ENCODE peak calls at places on chromosomes 6 and 20, in nine cellular contexts. One of them, this sample, is unnamed.

GRCh38 chr20:364905-365794 is 15.4 kb upstream of the TRIB3 start:
- DNase-seq in PC-9: peak
- DNase-seq in body of pancreas: no peak
- DNase-seq in heart right ventricle: no peak
- DNase-seq in fibroblast of mammary gland: peak
- DNase-seq in spleen: no peak
- DNase-seq in adrenal gland: peak
- DNase-seq in lower lobe of right lung: no peak
- DNase-seq in brain microvascular endothelial cell: peak
- DNase-seq in this sample: no peak

GRCh38 chr6:111776236-111777189 is 96.7 kb downstream of the FYN start:
- DNase-seq in heart right ventricle: no peak
- DNase-seq in fibroblast of mammary gland: no peak
- DNase-seq in brain microvascular endothelial cell: no peak
- DNase-seq in adrenal gland: no peak
- DNase-seq in PC-9: no peak
- DNase-seq in lower lobe of right lung: no peak
- DNase-seq in spleen: no peak
- DNase-seq in body of pancreas: no peak
- DNase-seq in this sample: peak

GRCh38 chr6:142913511-142914047 is 31.4 kb downstream of the HIVEP2 start:
- DNase-seq in body of pancreas: no peak
- DNase-seq in heart right ventricle: no peak
- DNase-seq in adrenal gland: no peak
- DNase-seq in lower lobe of right lung: no peak
- DNase-seq in fibroblast of mammary gland: no peak
- DNase-seq in spleen: peak
- DNase-seq in brain microvascular endothelial cell: no peak
- DNase-seq in PC-9: no peak
- DNase-seq in this sample: no peak

GRCh38 chr6:117506180-117506835 is 23.8 kb downstream of the DCBLD1 start:
- DNase-seq in PC-9: no peak
- DNase-seq in lower lobe of right lung: no peak
- DNase-seq in fibroblast of mammary gland: peak
- DNase-seq in adrenal gland: no peak
- DNase-seq in body of pancreas: no peak
- DNase-seq in spleen: no peak
- DNase-seq in heart right ventricle: no peak
- DNase-seq in brain microvascular endothelial cell: peak
- DNase-seq in this sample: peak

GRCh38 chr6:160933256-160933655 is 58.3 kb upstream of the MAP3K4 start:
- DNase-seq in PC-9: no peak
- DNase-seq in fibroblast of mammary gland: no peak
- DNase-seq in brain microvascular endothelial cell: no peak
- DNase-seq in spleen: no peak
- DNase-seq in heart right ventricle: no peak
- DNase-seq in body of pancreas: no peak
- DNase-seq in adrenal gland: no peak
- DNase-seq in lower lobe of right lung: no peak
- DNase-seq in this sample: no peak

GRCh38 chr6:93889713-93890112 is 470.4 kb upstream of the EPHA7 start:
- DNase-seq in body of pancreas: no peak
- DNase-seq in spleen: no peak
- DNase-seq in heart right ventricle: no peak
- DNase-seq in fibroblast of mammary gland: no peak
- DNase-seq in adrenal gland: no peak
- DNase-seq in brain microvascular endothelial cell: no peak
- DNase-seq in PC-9: no peak
- DNase-seq in lower lobe of right lung: no peak
- DNase-seq in this sample: no peak

GRCh38 chr6:75130784-75131183 is 75.1 kb downstream of the COL12A1 start:
- DNase-seq in adrenal gland: no peak
- DNase-seq in PC-9: no peak
- DNase-seq in spleen: no peak
- DNase-seq in brain microvascular endothelial cell: no peak
- DNase-seq in lower lobe of right lung: no peak
- DNase-seq in body of pancreas: no peak
- DNase-seq in fibroblast of mammary gland: peak
- DNase-seq in heart right ventricle: no peak
- DNase-seq in this sample: peak

GRCh38 chr20:63279931-63280330 is 7.3 kb downstream of the ARFGAP1 start:
- DNase-seq in PC-9: no peak
- DNase-seq in spleen: no peak
- DNase-seq in fibroblast of mammary gland: no peak
- DNase-seq in brain microvascular endothelial cell: no peak
- DNase-seq in lower lobe of right lung: no peak
- DNase-seq in body of pancreas: no peak
- DNase-seq in adrenal gland: no peak
- DNase-seq in heart right ventricle: no peak
- DNase-seq in this sample: no peak

GRCh38 chr20:48725589-48725991 is 102.2 kb downstream of the PREX1 start:
- DNase-seq in spleen: no peak
- DNase-seq in body of pancreas: no peak
- DNase-seq in brain microvascular endothelial cell: peak
- DNase-seq in heart right ventricle: no peak
- DNase-seq in fibroblast of mammary gland: peak
- DNase-seq in PC-9: no peak
- DNase-seq in adrenal gland: peak
- DNase-seq in lower lobe of right lung: no peak
- DNase-seq in this sample: peak

GRCh38 chr6:30071081-30071818 is 4.3 kb downstream of the PPP1R11 start:
- DNase-seq in PC-9: no peak
- DNase-seq in body of pancreas: no peak
- DNase-seq in lower lobe of right lung: peak
- DNase-seq in brain microvascular endothelial cell: peak
- DNase-seq in spleen: peak
- DNase-seq in fibroblast of mammary gland: peak
- DNase-seq in adrenal gland: no peak
- DNase-seq in heart right ventricle: no peak
- DNase-seq in this sample: peak

GRCh38 chr6:100620085-100620484 is 155.4 kb upstream of the SIM1 start:
- DNase-seq in PC-9: no peak
- DNase-seq in fibroblast of mammary gland: peak
- DNase-seq in spleen: no peak
- DNase-seq in heart right ventricle: no peak
- DNase-seq in body of pancreas: no peak
- DNase-seq in brain microvascular endothelial cell: peak
- DNase-seq in adrenal gland: no peak
- DNase-seq in lower lobe of right lung: no peak
- DNase-seq in this sample: peak

GRCh38 chr6:170294813-170295518 is 4.1 kb upstream of the DLL1 start:
- DNase-seq in body of pancreas: no peak
- DNase-seq in lower lobe of right lung: no peak
- DNase-seq in adrenal gland: no peak
- DNase-seq in spleen: no peak
- DNase-seq in PC-9: no peak
- DNase-seq in heart right ventricle: no peak
- DNase-seq in fibroblast of mammary gland: no peak
- DNase-seq in brain microvascular endothelial cell: no peak
- DNase-seq in this sample: no peak

GRCh38 chr20:32289661-32290431 is 12.4 kb downstream of the KIF3B start:
- DNase-seq in adrenal gland: no peak
- DNase-seq in heart right ventricle: no peak
- DNase-seq in PC-9: no peak
- DNase-seq in lower lobe of right lung: no peak
- DNase-seq in body of pancreas: peak
- DNase-seq in spleen: peak
- DNase-seq in fibroblast of mammary gland: no peak
- DNase-seq in brain microvascular endothelial cell: no peak
- DNase-seq in this sample: no peak

DNA sequence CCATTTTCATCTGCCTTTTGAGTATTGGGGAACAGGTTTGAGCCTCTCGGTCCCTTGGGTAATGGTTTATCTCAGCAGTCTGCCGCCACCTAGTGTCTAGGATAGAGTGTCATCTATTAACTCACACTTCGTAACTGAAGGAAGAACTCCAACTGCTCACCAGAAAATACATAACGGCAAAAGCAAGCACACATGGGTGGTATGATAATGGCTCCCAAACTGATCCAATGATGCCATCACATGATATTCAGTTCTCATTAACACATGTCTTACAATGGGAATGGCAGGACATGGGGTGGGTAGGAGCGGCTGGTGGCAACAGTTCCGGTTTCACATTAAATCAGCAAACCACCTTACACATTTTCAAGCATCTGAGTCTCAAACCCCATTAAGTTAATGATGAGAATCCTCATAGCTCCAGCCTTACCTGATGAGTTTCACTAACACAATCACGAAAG is 110.7 kb upstream of the PHACTR1 start:
- DNase-seq in spleen: no peak
- DNase-seq in body of pancreas: peak
- DNase-seq in brain microvascular endothelial cell: peak
- DNase-seq in heart right ventricle: peak
- DNase-seq in fibroblast of mammary gland: peak
- DNase-seq in lower lobe of right lung: no peak
- DNase-seq in PC-9: peak
- DNase-seq in adrenal gland: peak
- DNase-seq in this sample: peak
- TF ChIP-seq CTCF in spleen: no peak
- TF ChIP-seq CTCF in body of pancreas: peak
- TF ChIP-seq CTCF in brain microvascular endothelial cell: peak
- TF ChIP-seq CTCF in heart right ventricle: peak
- TF ChIP-seq CTCF in fibroblast of mammary gland: peak
- TF ChIP-seq CTCF in lower lobe of right lung: peak
- TF ChIP-seq CTCF in PC-9: peak
- TF ChIP-seq CTCF in adrenal gland: peak
- TF ChIP-seq CTCF in this sample: peak

DNA sequence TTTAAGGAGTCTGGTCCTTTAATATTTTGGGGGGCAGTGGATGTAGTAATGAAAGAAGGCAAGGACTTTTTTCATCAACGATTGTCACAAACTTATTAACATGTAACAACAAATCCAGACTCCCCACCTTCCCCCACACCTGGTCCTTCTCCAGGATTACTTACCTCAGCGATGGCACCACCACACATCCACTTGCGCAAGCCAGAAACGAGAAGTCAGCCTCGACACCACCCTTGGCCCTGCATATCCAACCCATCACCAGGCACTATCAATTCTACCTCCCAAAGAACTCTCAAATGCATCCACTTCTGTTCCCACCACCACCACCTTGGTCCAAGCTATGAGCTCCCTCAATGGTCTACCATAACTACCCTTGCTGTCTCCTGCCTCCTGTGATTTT is 6.6 kb downstream of the EZR start:
- DNase-seq in brain microvascular endothelial cell: no peak
- DNase-seq in lower lobe of right lung: no peak
- DNase-seq in PC-9: no peak
- DNase-seq in fibroblast of mammary gland: no peak
- DNase-seq in heart right ventricle: no peak
- DNase-seq in body of pancreas: no peak
- DNase-seq in spleen: no peak
- DNase-seq in adrenal gland: no peak
- DNase-seq in this sample: no peak
- H3K4me3 ChIP-seq in brain microvascular endothelial cell: no peak
- H3K4me3 ChIP-seq in lower lobe of right lung: peak
- H3K4me3 ChIP-seq in PC-9: peak
- H3K4me3 ChIP-seq in fibroblast of mammary gland: no peak
- H3K4me3 ChIP-seq in heart right ventricle: no peak
- H3K4me3 ChIP-seq in body of pancreas: no peak
- H3K4me3 ChIP-seq in spleen: no peak
- H3K4me3 ChIP-seq in adrenal gland: no peak
- H3K4me3 ChIP-seq in this sample: no peak

GRCh38 chr6:17045581-17046322 is 56.1 kb upstream of the STMND1 start:
- DNase-seq in lower lobe of right lung: no peak
- DNase-seq in fibroblast of mammary gland: peak
- DNase-seq in spleen: no peak
- DNase-seq in brain microvascular endothelial cell: peak
- DNase-seq in heart right ventricle: no peak
- DNase-seq in body of pancreas: no peak
- DNase-seq in PC-9: no peak
- DNase-seq in adrenal gland: no peak
- DNase-seq in this sample: peak

GRCh38 chr6:17038316-17038715 is 63.5 kb upstream of the STMND1 start:
- DNase-seq in body of pancreas: no peak
- DNase-seq in spleen: no peak
- DNase-seq in PC-9: no peak
- DNase-seq in fibroblast of mammary gland: peak
- DNase-seq in heart right ventricle: no peak
- DNase-seq in lower lobe of right lung: no peak
- DNase-seq in brain microvascular endothelial cell: no peak
- DNase-seq in adrenal gland: no peak
- DNase-seq in this sample: peak

GRCh38 chr6:17043148-17043522 is 58.7 kb upstream of the STMND1 start:
- DNase-seq in heart right ventricle: no peak
- DNase-seq in PC-9: no peak
- DNase-seq in body of pancreas: no peak
- DNase-seq in adrenal gland: no peak
- DNase-seq in fibroblast of mammary gland: no peak
- DNase-seq in brain microvascular endothelial cell: no peak
- DNase-seq in lower lobe of right lung: no peak
- DNase-seq in spleen: no peak
- DNase-seq in this sample: no peak

GRCh38 chr6:17039266-17039665 is 62.6 kb upstream of the STMND1 start:
- DNase-seq in lower lobe of right lung: no peak
- DNase-seq in body of pancreas: no peak
- DNase-seq in heart right ventricle: no peak
- DNase-seq in spleen: no peak
- DNase-seq in PC-9: no peak
- DNase-seq in brain microvascular endothelial cell: no peak
- DNase-seq in fibroblast of mammary gland: no peak
- DNase-seq in adrenal gland: no peak
- DNase-seq in this sample: no peak

DNA sequence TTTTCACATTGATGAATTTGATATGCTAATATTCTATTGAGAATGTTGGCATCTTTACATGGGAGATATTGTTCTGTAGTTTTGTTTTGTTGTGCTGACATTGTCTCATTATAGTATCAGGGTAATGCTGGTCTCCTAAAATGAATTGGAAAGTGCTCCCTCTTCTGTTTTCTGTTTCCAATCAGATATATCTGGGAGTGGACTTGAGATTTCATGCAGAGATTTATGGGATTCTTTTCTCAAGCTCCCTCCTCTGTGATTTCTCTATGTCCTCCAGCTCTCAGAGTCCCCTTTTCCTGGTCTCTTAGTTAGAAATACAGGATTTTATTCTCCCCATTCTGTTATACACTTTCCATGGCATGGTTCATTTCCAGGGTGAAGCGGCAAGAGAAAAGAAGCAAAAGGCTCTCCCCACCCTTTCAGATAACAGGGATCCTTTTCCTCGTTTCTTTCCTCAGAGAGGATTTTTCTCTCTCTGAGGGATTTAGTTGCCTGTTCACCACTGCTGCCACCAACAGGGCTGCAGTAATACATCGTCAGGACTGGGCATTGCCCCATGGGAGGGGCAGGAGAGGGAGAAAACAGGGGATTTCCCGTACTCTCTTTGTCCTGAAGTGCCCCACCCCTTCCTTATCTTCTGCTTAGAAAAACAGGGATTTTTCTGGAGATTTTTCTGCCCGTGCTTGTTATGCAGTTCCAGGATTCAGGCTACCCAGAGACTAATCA is 59.3 kb upstream of the STMND1 start:
- DNase-seq in PC-9: peak
- DNase-seq in adrenal gland: peak
- DNase-seq in heart right ventricle: peak
- DNase-seq in brain microvascular endothelial cell: peak
- DNase-seq in spleen: no peak
- DNase-seq in fibroblast of mammary gland: peak
- DNase-seq in lower lobe of right lung: no peak
- DNase-seq in body of pancreas: peak
- DNase-seq in this sample: peak
- TF ChIP-seq CTCF in PC-9: no peak
- TF ChIP-seq CTCF in adrenal gland: no peak
- TF ChIP-seq CTCF in heart right ventricle: peak
- TF ChIP-seq CTCF in brain microvascular endothelial cell: peak
- TF ChIP-seq CTCF in spleen: no peak
- TF ChIP-seq CTCF in fibroblast of mammary gland: peak
- TF ChIP-seq CTCF in lower lobe of right lung: no peak
- TF ChIP-seq CTCF in body of pancreas: peak
- TF ChIP-seq CTCF in this sample: peak

GRCh38 chr20:41231850-41232249 is 85.7 kb downstream of the ZHX3 start:
- DNase-seq in heart right ventricle: no peak
- DNase-seq in spleen: no peak
- DNase-seq in PC-9: no peak
- DNase-seq in body of pancreas: no peak
- DNase-seq in lower lobe of right lung: no peak
- DNase-seq in fibroblast of mammary gland: no peak
- DNase-seq in brain microvascular endothelial cell: no peak
- DNase-seq in adrenal gland: no peak
- DNase-seq in this sample: no peak
- H3K4me3 ChIP-seq in heart right ventricle: no peak
- H3K4me3 ChIP-seq in spleen: no peak
- H3K4me3 ChIP-seq in PC-9: no peak
- H3K4me3 ChIP-seq in body of pancreas: no peak
- H3K4me3 ChIP-seq in lower lobe of right lung: no peak
- H3K4me3 ChIP-seq in fibroblast of mammary gland: no peak
- H3K4me3 ChIP-seq in brain microvascular endothelial cell: no peak
- H3K4me3 ChIP-seq in adrenal gland: no peak
- H3K4me3 ChIP-seq in this sample: no peak